ENCODE peak calls at places on chromosomes 13 and 19, in seven cellular contexts. O is type B pancreatic cell; U is cardiac fibroblast; Q is germinal center; L is NCI-H1105; E is CD8-positive, alpha-beta memory T cell; F is anterior cingulate cortex. H is an unnamed sample.

GRCh38 chr13:30135868-30136267 is 171.5 kb downstream of the KATNAL1 start:
- DNase-seq in O (no peak), U (no peak), Q (no peak), L (no peak), E (no peak), F (no peak), H (no peak)

GRCh38 chr19:17197666-17198065 is 17.5 kb upstream of the USE1 start:
- DNase-seq in O (no peak), U (no peak), Q (no peak), L (no peak), E (no peak), F (no peak), H (no peak)

GRCh38 chr13:67099494-67099893 is 130.6 kb downstream of the PCDH9 start:
- DNase-seq in O (no peak), U (no peak), Q (no peak), L (no peak), E (no peak), F (no peak), H (no peak)

GRCh38 chr19:6103217-6103644 is 7.1 kb downstream of the RFX2 start:
- DNase-seq in O (no peak), U (peak), Q (no peak), L (no peak), E (no peak), F (peak), H (no peak)

GRCh38 chr19:27792576-27793127 is 1420.3 kb downstream of the UQCRFS1 start:
- DNase-seq in O (no peak), U (no peak), Q (no peak), L (no peak), E (no peak), F (no peak), H (no peak)

GRCh38 chr13:44884076-44884729 is 105.1 kb downstream of the NUFIP1 start:
- DNase-seq in O (no peak), U (peak), Q (no peak), L (no peak), E (no peak), F (no peak), H (no peak)

GRCh38 chr13:113182046-113182445 is 23.6 kb downstream of the PROZ start:
- DNase-seq in O (no peak), U (peak), Q (no peak), L (no peak), E (no peak), F (no peak), H (no peak)

GRCh38 chr13:110559429-110559943 is 2.0 kb downstream of the RAB20 start:
- DNase-seq in O (no peak), U (peak), Q (no peak), L (no peak), E (no peak), F (no peak), H (no peak)

GRCh38 chr13:42876810-42877550 is 95.6 kb downstream of the FAM216B start:
- DNase-seq in O (no peak), U (peak), Q (no peak), L (no peak), E (no peak), F (no peak), H (no peak)

GRCh38 chr13:109196896-109197295 is 567.5 kb downstream of the MYO16 start:
- DNase-seq in O (no peak), U (no peak), Q (no peak), L (no peak), E (no peak), F (no peak), H (no peak)

GRCh38 chr13:112652512-112653458 is 37.1 kb upstream of the ATP11A start:
- DNase-seq in O (no peak), U (no peak), Q (no peak), L (no peak), E (no peak), F (no peak), H (no peak)

GRCh38 chr19:50275577-50276368 is 53.4 kb downstream of the KCNC3 start:
- DNase-seq in O (no peak), U (no peak), Q (no peak), L (no peak), E (no peak), F (no peak), H (no peak)

GRCh38 chr13:35767256-35767981 is 290.9 kb upstream of the MAB21L1 start:
- DNase-seq in O (no peak), U (no peak), Q (no peak), L (no peak), E (no peak), F (no peak), H (no peak)

GRCh38 chr13:39952244-39953233 is 297.1 kb downstream of the COG6 start:
- DNase-seq in O (no peak), U (peak), Q (peak), L (no peak), E (no peak), F (no peak), H (no peak)

GRCh38 chr13:109431217-109431616 is 355.2 kb downstream of the IRS2 start:
- DNase-seq in O (no peak), U (no peak), Q (no peak), L (no peak), E (no peak), F (no peak), H (no peak)

GRCh38 chr13:50126378-50127016 is 111.3 kb downstream of the KCNRG start:
- DNase-seq in O (no peak), U (peak), Q (peak), L (peak), E (no peak), F (no peak), H (peak)

GRCh38 chr19:19372656-19373416 is 32.6 kb upstream of the GATAD2A start:
- DNase-seq in O (no peak), U (peak), Q (peak), L (no peak), E (peak), F (no peak), H (peak)

GRCh38 chr19:18469245-18470107 is 31.5 kb upstream of the ISYNA1 start:
- DNase-seq in O (peak), U (peak), Q (peak), L (peak), E (peak), F (peak), H (no peak)

GRCh38 chr19:995051-995827 is 5.0 kb upstream of the GRIN3B start:
- DNase-seq in O (no peak), U (no peak), Q (no peak), L (peak), E (no peak), F (no peak), H (no peak)

GRCh38 chr19:47819841-47820244 is 1.9 kb upstream of the CRX start:
- DNase-seq in O (no peak), U (no peak), Q (no peak), L (no peak), E (no peak), F (no peak), H (no peak)

GRCh38 chr13:99417151-99417820 is 84.0 kb upstream of the TM9SF2 start:
- DNase-seq in O (no peak), U (no peak), Q (no peak), L (no peak), E (no peak), F (no peak), H (no peak)

GRCh38 chr19:50906217-50906616 is 5.0 kb downstream of the KLK4 start:
- DNase-seq in O (no peak), U (peak), Q (peak), L (peak), E (peak), F (no peak), H (no peak)

GRCh38 chr19:17394891-17395415 is 957 bp upstream of the CCDC194 start:
- DNase-seq in O (no peak), U (peak), Q (peak), L (no peak), E (no peak), F (no peak), H (no peak)

GRCh38 chr19:30029721-30030510 is 87.9 kb downstream of the URI1 start:
- DNase-seq in O (no peak), U (no peak), Q (no peak), L (no peak), E (no peak), F (no peak), H (no peak)

GRCh38 chr13:73166204-73166603 is 107.4 kb downstream of the KLF5 start:
- DNase-seq in O (no peak), U (no peak), Q (no peak), L (no peak), E (no peak), F (no peak), H (no peak)

GRCh38 chr13:30737511-30738342 is 2.4 kb downstream of the ALOX5AP start:
- DNase-seq in O (no peak), U (no peak), Q (peak), L (no peak), E (no peak), F (no peak), H (peak)

GRCh38 chr19:37920591-37921450 is 13.8 kb downstream of the SIPA1L3 start:
- DNase-seq in O (no peak), U (no peak), Q (no peak), L (no peak), E (no peak), F (no peak), H (no peak)

GRCh38 chr19:41575998-41576397 is at the start of gene CEACAM21:
- DNase-seq in O (no peak), U (no peak), Q (peak), L (no peak), E (no peak), F (peak), H (peak)

GRCh38 chr13:113495494-113496251 is 5.2 kb upstream of the DCUN1D2 start:
- DNase-seq in O (no peak), U (peak), Q (no peak), L (no peak), E (no peak), F (no peak), H (no peak)

GRCh38 chr19:53394974-53395839 is at the start of gene ZNF765:
- DNase-seq in O (peak), U (peak), Q (peak), L (peak), E (peak), F (peak), H (peak)

GRCh38 chr13:89057862-89058261 is 1386.7 kb downstream of the SLITRK5 start:
- DNase-seq in O (no peak), U (no peak), Q (no peak), L (no peak), E (no peak), F (no peak), H (no peak)

GRCh38 chr13:95641291-95641811 is 3.2 kb downstream of the DZIP1 start:
- DNase-seq in O (no peak), U (peak), Q (no peak), L (peak), E (no peak), F (peak), H (no peak)

GRCh38 chr19:51166846-51167490 is 24.9 kb downstream of the SIGLEC7 start:
- DNase-seq in O (no peak), U (no peak), Q (no peak), L (no peak), E (peak), F (peak), H (peak)

GRCh38 chr19:7848779-7849457 is 18.9 kb downstream of the EVI5L start:
- DNase-seq in O (peak), U (no peak), Q (no peak), L (no peak), E (no peak), F (peak), H (no peak)

GRCh38 chr13:109939838-109940237 is 153.5 kb upstream of the IRS2 start:
- DNase-seq in O (no peak), U (no peak), Q (no peak), L (no peak), E (no peak), F (no peak), H (no peak)